ENCODE peak calls at places on chromosomes 6 and 20, in six cellular contexts. I is transverse colon; A is naive thymus-derived CD8-positive, alpha-beta T cell; J is kidney tubule cell; U is SW480; Q is AG09319. T is an unnamed sample.
A peak's percentile ranks its signal among the peaks of the same experiment; 100 is the strongest.

GRCh38 chr6:116969211-116969863 is 92.3 kb downstream of the RFX6 start:
- DNase-seq in A (no peak), J (peak; percentile 54), U (peak; percentile 60), Q (peak; percentile 14), I (peak; percentile 14), T (peak; percentile 56)

GRCh38 chr20:62056377-62056776 is 9.3 kb downstream of the TAF4 start:
- DNase-seq in Q (no peak), U (no peak), I (no peak), J (no peak), A (no peak), T (no peak)

GRCh38 chr20:37166867-37167266 is 12.3 kb upstream of the RPN2 start:
- DNase-seq in I (no peak), A (no peak), Q (no peak), J (no peak), U (no peak), T (no peak)

GRCh38 chr6:145548941-145549652 is 186.2 kb downstream of the EPM2A start:
- DNase-seq in I (no peak), U (no peak), Q (no peak), A (no peak), J (no peak), T (peak; percentile 26)

GRCh38 chr20:41454250-41454649 is 87.6 kb upstream of the EMILIN3 start:
- DNase-seq in I (no peak), A (no peak), J (no peak), U (no peak), Q (no peak), T (no peak)

GRCh38 chr6:41732601-41733348 is 2.6 kb downstream of the TFEB start:
- DNase-seq in U (no peak), I (peak; percentile 70), J (peak; percentile 81), A (peak; percentile 64), Q (no peak), T (no peak)

GRCh38 chr6:56065408-56065807 is 182.0 kb downstream of the COL21A1 start:
- DNase-seq in J (peak; percentile 32), U (peak; percentile 7), I (no peak), A (no peak), Q (no peak), T (no peak)

GRCh38 chr20:59958123-59958522 is at the start of gene CDH26:
- DNase-seq in A (no peak), I (no peak), U (no peak), Q (no peak), J (no peak), T (no peak)

GRCh38 chr6:145034664-145035063 is 700.7 kb downstream of the EPM2A start:
- DNase-seq in U (no peak), Q (no peak), A (no peak), J (peak; percentile 82), I (no peak), T (peak; percentile 42)

GRCh38 chr6:3013901-3014674 is 14.4 kb downstream of the NQO2 start:
- DNase-seq in U (no peak), Q (no peak), J (no peak), A (no peak), I (no peak), T (no peak)

GRCh38 chr6:105771313-105771970 is 314.7 kb upstream of the PRDM1 start:
- DNase-seq in J (peak; percentile 61), A (no peak), U (no peak), Q (no peak), I (no peak), T (peak; percentile 52)

GRCh38 chr6:31580807-31581437 is 1.3 kb downstream of the LTB start:
- DNase-seq in J (peak; percentile 81), I (peak; percentile 88), A (peak; percentile 83), U (peak; percentile 62), Q (peak; percentile 51), T (peak; percentile 85)

GRCh38 chr6:161091972-161092701 is 100.6 kb downstream of the MAP3K4 start:
- DNase-seq in J (peak; percentile 80), Q (no peak), A (no peak), I (no peak), U (no peak), T (peak; percentile 75)

GRCh38 chr6:90105766-90106165 is 190.9 kb downstream of the BACH2 start:
- DNase-seq in U (no peak), J (no peak), I (no peak), Q (no peak), A (no peak), T (no peak)

GRCh38 chr6:20811112-20811746 is 277.0 kb downstream of the CDKAL1 start:
- DNase-seq in Q (peak; percentile 80), J (peak; percentile 98), U (no peak), I (no peak), A (no peak), T (peak; percentile 95)

GRCh38 chr6:157999100-158000051 is 17.7 kb downstream of the SYNJ2 start:
- DNase-seq in A (no peak), J (no peak), Q (no peak), U (no peak), I (no peak), T (no peak)

GRCh38 chr6:143224516-143224915 is 163.8 kb downstream of the AIG1 start:
- DNase-seq in J (no peak), U (no peak), A (no peak), Q (no peak), I (no peak), T (no peak)

GRCh38 chr6:76852776-76853175 is 610.5 kb downstream of the HTR1B start:
- DNase-seq in U (no peak), Q (no peak), I (no peak), A (no peak), J (peak; percentile 56), T (peak; percentile 23)

GRCh38 chr6:46637145-46637544 is 15.5 kb downstream of the CYP39A1 start:
- DNase-seq in Q (peak; percentile 81), A (no peak), I (no peak), J (no peak), U (no peak), T (peak; percentile 18)

GRCh38 chr6:32439708-32440214 is at the start of gene HLA-DRA:
- DNase-seq in J (peak; percentile 52), I (no peak), U (peak; percentile 61), A (peak; percentile 51), Q (no peak), T (peak; percentile 58)

GRCh38 chr20:38024496-38024895 is 8.8 kb downstream of the TTI1 start:
- DNase-seq in A (no peak), J (no peak), I (no peak), U (no peak), Q (no peak), T (no peak)

GRCh38 chr20:53826090-53826489 is 232.5 kb upstream of the ZNF217 start:
- DNase-seq in A (no peak), U (no peak), J (no peak), I (no peak), Q (no peak), T (no peak)

GRCh38 chr20:63530788-63531160 is 6.4 kb downstream of the PTK6 start:
- DNase-seq in Q (no peak), A (no peak), J (no peak), U (no peak), I (peak; percentile 82), T (no peak)

GRCh38 chr20:64010711-64011237 is 25.2 kb upstream of the C20orf204 start:
- DNase-seq in U (no peak), Q (peak; percentile 50), I (no peak), J (no peak), A (no peak), T (peak; percentile 22)

GRCh38 chr6:27209167-27209566 is 38.3 kb upstream of the PRSS16 start:
- DNase-seq in Q (no peak), U (no peak), J (no peak), A (no peak), I (no peak), T (no peak)

GRCh38 chr20:25308671-25309394 is 60.9 kb downstream of the PYGB start:
- DNase-seq in Q (no peak), A (no peak), J (peak; percentile 69), I (no peak), U (peak; percentile 72), T (peak; percentile 81)

GRCh38 chr6:167570460-167571400 is 245.8 kb downstream of the TTLL2 start:
- DNase-seq in I (no peak), U (no peak), Q (no peak), J (no peak), A (no peak), T (no peak)

GRCh38 chr6:124535746-124536145 is 426.5 kb upstream of the RNF217 start:
- DNase-seq in I (no peak), J (peak; percentile 82), A (no peak), U (no peak), Q (no peak), T (no peak)

GRCh38 chr6:166058064-166058739 is 109.4 kb downstream of the TBXT start:
- DNase-seq in Q (no peak), A (no peak), I (no peak), U (peak; percentile 9), J (no peak), T (peak; percentile 5)

GRCh38 chr20:16583444-16583843 is 10.2 kb upstream of the KIF16B start:
- DNase-seq in A (no peak), J (no peak), U (no peak), Q (no peak), I (no peak), T (peak; percentile 16)

GRCh38 chr6:111888928-111889696 is 15.9 kb upstream of the FYN start:
- DNase-seq in J (no peak), A (no peak), Q (no peak), I (no peak), U (no peak), T (peak; percentile 61)

GRCh38 chr6:110158479-110158878 is 21.0 kb downstream of the WASF1 start:
- DNase-seq in J (peak; percentile 10), U (no peak), A (no peak), I (no peak), Q (no peak), T (no peak)

GRCh38 chr20:4883051-4883450 is 118.3 kb downstream of the SLC23A2 start:
- DNase-seq in J (no peak), A (no peak), Q (no peak), U (no peak), I (no peak), T (peak; percentile 19)

GRCh38 chr20:31713312-31714049 is 9.2 kb downstream of the BCL2L1 start:
- DNase-seq in A (no peak), J (peak; percentile 92), Q (peak; percentile 68), I (peak; percentile 55), U (peak; percentile 98), T (peak; percentile 98)

GRCh38 chr6:123925360-123925759 is 121.7 kb downstream of the NKAIN2 start:
- DNase-seq in U (peak; percentile 27), Q (no peak), J (peak; percentile 79), I (no peak), A (no peak), T (no peak)

GRCh38 chr6:33610779-33611421 is 10.2 kb upstream of the ITPR3 start:
- DNase-seq in U (peak; percentile 53), I (peak; percentile 80), A (no peak), J (no peak), Q (no peak), T (no peak)